ENCODE peak calls at places on chromosomes 1 and 21, in seven cellular contexts. I is AG04450, S is heart right ventricle, U is fibroblast of the aortic adventitia, P is cardiac muscle cell, A is foreskin fibroblast, O is prostate gland. V is an unnamed sample.

GRCh38 chr1:206568256-206568655 is 44.0 kb downstream of the EIF2D start:
- DNase-seq in O (no peak), U (no peak), P (no peak), A (no peak), S (no peak), I (no peak), V (no peak)

GRCh38 chr1:77668924-77669449 is 13.5 kb downstream of the ZZZ3 start:
- DNase-seq in U (no peak), I (no peak), A (no peak), O (no peak), P (no peak), S (no peak), V (no peak)

GRCh38 chr1:44283524-44284173 is 70.4 kb downstream of the DMAP1 start:
- DNase-seq in P (no peak), S (no peak), O (no peak), U (no peak), A (no peak), I (no peak), V (no peak)

GRCh38 chr1:25695066-25695990 is 78.7 kb downstream of the MAN1C1 start:
- DNase-seq in I (peak), P (peak), O (peak), U (peak), S (peak), A (peak), V (peak)

GRCh38 chr1:39086386-39087108 is 60.4 kb downstream of the NDUFS5 start:
- DNase-seq in I (no peak), A (peak), U (no peak), O (no peak), S (no peak), P (no peak), V (no peak)

GRCh38 chr1:160742428-160743127 is 3.5 kb downstream of the SLAMF7 start:
- DNase-seq in S (no peak), O (no peak), I (no peak), A (no peak), P (no peak), U (no peak), V (no peak)

GRCh38 chr1:217471403-217471802 is 159.5 kb downstream of the GPATCH2 start:
- DNase-seq in S (no peak), O (no peak), A (no peak), U (no peak), P (no peak), I (no peak), V (no peak)

GRCh38 chr1:3290915-3291314 is 163.6 kb upstream of the ARHGEF16 start:
- DNase-seq in U (no peak), P (no peak), I (no peak), S (no peak), A (no peak), O (no peak), V (no peak)

GRCh38 chr21:42836767-42837301 is 42.5 kb downstream of the WDR4 start:
- DNase-seq in U (no peak), P (no peak), A (no peak), I (no peak), O (no peak), S (no peak), V (no peak)

GRCh38 chr21:17742940-17743592 is 76.1 kb downstream of the C21orf91 start:
- DNase-seq in U (no peak), P (no peak), O (no peak), S (no peak), A (no peak), I (no peak), V (no peak)

GRCh38 chr21:34670220-34670961 is 1.6 kb downstream of the CLIC6 start:
- DNase-seq in I (no peak), U (no peak), S (no peak), P (peak), O (no peak), A (peak), V (no peak)

GRCh38 chr1:29251164-29252130 is 15.1 kb downstream of the PTPRU start:
- DNase-seq in U (no peak), A (no peak), S (no peak), O (no peak), I (no peak), P (no peak), V (no peak)

GRCh38 chr1:167460836-167461235 is 57.5 kb downstream of the CD247 start:
- DNase-seq in O (no peak), P (no peak), S (no peak), I (no peak), U (no peak), A (no peak), V (no peak)

GRCh38 chr1:244002721-244003120 is 48.4 kb upstream of the ZBTB18 start:
- DNase-seq in I (no peak), A (no peak), P (no peak), S (no peak), U (no peak), O (no peak), V (no peak)

GRCh38 chr21:25818156-25818950 is 83.6 kb downstream of the GABPA start:
- DNase-seq in I (no peak), U (no peak), S (no peak), O (no peak), A (no peak), P (no peak), V (no peak)

GRCh38 chr1:92310185-92310597 is 11.3 kb downstream of the RPAP2 start:
- DNase-seq in U (peak), O (no peak), P (peak), S (no peak), I (no peak), A (peak), V (peak)

GRCh38 chr1:163085904-163086268 is 16.7 kb downstream of the RGS4 start:
- DNase-seq in A (peak), U (peak), O (no peak), S (no peak), P (no peak), I (no peak), V (no peak)

GRCh38 chr21:32285476-32285875 is 6.6 kb upstream of the MIS18A start:
- DNase-seq in A (no peak), P (no peak), O (no peak), U (no peak), S (no peak), I (no peak), V (no peak)

GRCh38 chr1:57325117-57325516 is 98.7 kb downstream of the DAB1 start:
- DNase-seq in O (no peak), P (no peak), A (no peak), I (no peak), S (no peak), U (no peak), V (no peak)

GRCh38 chr1:52127181-52128175 is 14.4 kb upstream of the ZFYVE9 start:
- DNase-seq in P (peak), S (no peak), A (peak), O (peak), I (peak), U (peak), V (peak)

GRCh38 chr21:25500598-25500997 is 106.7 kb downstream of the MRPL39 start:
- DNase-seq in S (no peak), A (no peak), P (no peak), I (no peak), O (no peak), U (no peak), V (no peak)

GRCh38 chr1:154866995-154867795 is 2.9 kb downstream of the KCNN3 start:
- DNase-seq in O (no peak), S (no peak), I (peak), A (peak), P (peak), U (peak), V (peak)

GRCh38 chr1:112906155-112906698 is 49.8 kb downstream of the SLC16A1 start:
- DNase-seq in S (no peak), A (no peak), U (no peak), I (no peak), O (no peak), P (no peak), V (no peak)

GRCh38 chr21:45870421-45870820 is 111.1 kb upstream of the COL6A1 start:
- DNase-seq in I (no peak), U (no peak), P (no peak), O (no peak), A (no peak), S (no peak), V (no peak)

GRCh38 chr1:41486053-41486891 is 1.8 kb upstream of the EDN2 start:
- DNase-seq in S (no peak), P (no peak), U (no peak), A (no peak), I (no peak), O (no peak), V (peak)

GRCh38 chr1:204931768-204932572 is 61.3 kb downstream of the NFASC start:
- DNase-seq in U (no peak), S (no peak), O (no peak), I (no peak), A (no peak), P (no peak), V (no peak)

GRCh38 chr1:163650624-163651023 is 328.9 kb downstream of the NUF2 start:
- DNase-seq in U (no peak), O (no peak), I (no peak), A (no peak), P (no peak), S (no peak), V (no peak)

GRCh38 chr1:75855010-75855409 is 58.3 kb downstream of the MSH4 start:
- DNase-seq in I (no peak), P (no peak), O (no peak), A (peak), U (peak), S (no peak), V (peak)

GRCh38 chr1:42784946-42785693 is at the start of gene TMEM269:
- DNase-seq in A (peak), I (no peak), U (peak), P (no peak), S (peak), O (no peak), V (no peak)

GRCh38 chr1:179231923-179232322 is 2.4 kb upstream of the ABL2 start:
- DNase-seq in S (no peak), A (peak), I (no peak), O (no peak), P (no peak), U (peak), V (no peak)

GRCh38 chr1:30256911-30257310 is 466.5 kb downstream of the MATN1 start:
- DNase-seq in S (no peak), A (no peak), P (no peak), O (no peak), U (no peak), I (no peak), V (no peak)

GRCh38 chr1:30258876-30259275 is 464.5 kb downstream of the MATN1 start:
- DNase-seq in P (no peak), O (no peak), I (no peak), U (no peak), S (no peak), A (no peak), V (no peak)

GRCh38 chr1:30257322-30257721 is 466.1 kb downstream of the MATN1 start:
- DNase-seq in O (no peak), I (no peak), U (no peak), S (no peak), A (no peak), P (no peak), V (no peak)

GRCh38 chr1:30258471-30258870 is 464.9 kb downstream of the MATN1 start:
- DNase-seq in I (no peak), U (no peak), A (no peak), O (no peak), P (no peak), S (no peak), V (no peak)

GRCh38 chr1:30257742-30258380 is 465.5 kb downstream of the MATN1 start:
- DNase-seq in I (no peak), P (no peak), U (no peak), A (no peak), S (no peak), O (no peak), V (no peak)
- TF ChIP-seq CTCF in I (no peak), P (no peak), U (no peak), A (no peak), S (no peak), O (no peak), V (no peak)

GRCh38 chr1:20366766-20367602 is 76.3 kb downstream of the VWA5B1 start:
- DNase-seq in O (no peak), U (peak), P (peak), S (peak), I (no peak), A (peak), V (peak)
- H3K4me3 ChIP-seq in O (peak), U (peak), P (peak), S (peak), I (peak), A (no peak), V (no peak)

GRCh38 chr1:171641076-171641864 is 11.2 kb downstream of the MYOC start:
- DNase-seq in I (no peak), P (peak), O (no peak), A (no peak), S (no peak), U (no peak), V (no peak)
- TF ChIP-seq CTCF in I (no peak), P (no peak), O (no peak), A (no peak), S (no peak), U (no peak), V (no peak)

DNA sequence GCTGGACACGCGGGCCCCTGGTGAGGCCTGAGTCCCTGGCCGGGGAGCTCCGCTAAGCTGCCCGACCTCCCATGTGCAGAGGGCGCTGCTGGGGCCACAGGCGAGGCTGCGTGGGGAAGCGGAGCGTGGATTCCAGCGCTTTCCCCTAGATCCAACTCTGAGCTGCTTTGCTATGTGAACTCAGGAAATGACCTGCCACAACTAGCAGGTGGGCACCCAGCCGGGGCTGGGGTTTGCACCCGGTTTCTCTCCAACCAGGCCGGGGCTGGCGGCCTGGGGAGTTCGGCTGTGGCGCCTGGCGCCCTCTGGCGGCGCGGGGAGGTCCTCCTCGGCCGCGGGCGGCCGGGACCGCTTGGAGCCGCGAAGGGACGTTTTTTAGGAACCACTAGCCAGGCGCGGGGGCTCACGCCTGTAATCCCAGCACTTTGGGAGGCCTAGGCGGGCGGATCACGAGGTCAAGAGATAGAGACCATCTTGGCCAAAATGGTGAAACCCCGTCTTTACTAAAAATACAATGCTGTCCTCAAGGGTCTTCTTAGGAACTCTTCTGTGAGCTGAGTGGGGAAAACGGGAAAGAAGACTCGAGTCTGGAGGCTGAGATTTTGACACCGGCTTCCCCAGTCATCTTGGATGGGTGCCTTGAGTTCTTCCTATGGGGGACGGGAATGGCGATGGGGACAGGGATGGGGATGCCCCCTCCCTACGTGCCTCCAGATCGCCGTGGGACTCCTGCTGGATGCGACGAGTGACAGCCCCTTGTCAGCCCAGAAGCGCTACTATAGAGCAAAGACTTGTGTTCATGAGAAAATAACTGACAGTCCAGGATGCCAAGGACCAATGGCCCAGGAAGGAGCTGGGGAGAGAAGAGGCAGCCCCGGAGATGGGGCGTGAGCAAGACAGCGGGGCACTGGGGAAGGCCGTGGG is 12.6 kb downstream of the PYCR2 start:
- DNase-seq in A (peak), S (peak), P (peak), U (peak), I (no peak), O (peak), V (peak)
- H3K4me3 ChIP-seq in A (no peak), S (no peak), P (no peak), U (no peak), I (peak), O (no peak), V (no peak)

GRCh38 chr1:12060500-12060899 is 2.6 kb upstream of the TNFRSF8 start:
- DNase-seq in P (no peak), A (no peak), S (no peak), O (no peak), U (no peak), I (no peak), V (no peak)

GRCh38 chr1:12057940-12058687 is 5.0 kb upstream of the TNFRSF8 start:
- DNase-seq in A (no peak), I (no peak), U (no peak), P (no peak), O (no peak), S (no peak), V (no peak)

GRCh38 chr1:12059226-12059625 is 3.9 kb upstream of the TNFRSF8 start:
- DNase-seq in A (no peak), P (no peak), U (no peak), S (no peak), O (no peak), I (no peak), V (no peak)

GRCh38 chr1:12057382-12057781 is 5.7 kb upstream of the TNFRSF8 start:
- DNase-seq in U (no peak), P (no peak), O (no peak), A (no peak), I (no peak), S (no peak), V (no peak)

DNA sequence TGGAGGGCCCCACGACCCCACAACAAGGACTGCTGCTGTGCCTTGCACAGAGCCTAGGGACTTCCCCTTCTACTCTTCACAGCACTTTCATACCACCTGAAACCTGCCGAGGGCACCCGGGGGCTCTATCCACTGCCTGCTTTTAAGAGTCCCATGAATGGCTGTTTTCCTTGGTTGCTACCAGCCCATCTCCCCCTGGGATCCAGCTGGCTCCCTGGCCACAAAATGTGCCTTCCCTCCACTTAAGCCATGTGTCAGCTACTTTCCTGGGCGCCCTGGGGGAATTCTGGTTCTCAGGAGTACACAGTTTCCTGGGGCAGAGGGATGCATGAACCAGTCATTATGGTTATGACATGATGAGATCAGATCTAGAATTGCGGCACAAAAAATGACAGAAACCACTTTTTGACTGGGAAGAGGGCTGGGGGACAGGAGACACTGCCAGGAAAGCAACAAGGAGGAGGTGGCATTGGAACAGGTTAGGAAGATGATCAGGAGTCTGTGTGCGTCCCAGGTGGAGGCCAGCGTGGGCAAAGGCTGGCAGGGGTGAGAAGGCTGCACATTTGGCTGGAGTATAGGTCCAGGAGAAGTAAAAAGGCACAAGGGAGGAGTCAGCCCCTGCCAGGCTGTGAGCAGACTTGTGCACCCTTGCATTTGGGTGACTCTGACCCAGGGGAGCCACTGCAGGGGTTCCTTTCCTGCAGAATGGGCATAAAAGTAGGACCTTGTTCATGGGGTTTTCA is 3.2 kb upstream of the TNFRSF8 start:
- DNase-seq in S (no peak), A (no peak), I (no peak), O (no peak), U (no peak), P (no peak), V (no peak)
- TF ChIP-seq CTCF in S (no peak), A (no peak), I (no peak), O (no peak), U (no peak), P (no peak), V (no peak)

DNA sequence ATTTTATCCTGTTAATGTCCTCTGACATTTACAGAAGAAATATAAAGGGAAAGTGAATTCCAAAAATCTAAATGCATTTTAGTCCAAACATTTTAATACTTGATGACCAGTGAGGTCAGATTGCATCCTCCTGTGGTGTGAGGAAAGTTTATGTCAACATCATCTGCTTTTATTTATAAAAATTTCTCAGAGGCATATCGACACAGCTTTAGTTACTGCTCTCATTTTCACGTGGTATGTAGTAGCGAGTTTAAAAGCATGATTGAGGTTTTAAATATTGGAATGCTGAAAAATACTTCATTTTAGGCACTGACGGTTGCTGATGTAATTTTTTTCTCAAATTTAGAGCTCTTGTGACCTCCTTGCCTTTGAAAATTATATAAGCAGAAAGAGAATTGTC is 234.8 kb downstream of the HMCN1 start:
- DNase-seq in A (peak), P (no peak), I (peak), S (no peak), U (peak), O (no peak), V (no peak)
- H3K4me3 ChIP-seq in A (no peak), P (no peak), I (no peak), S (no peak), U (no peak), O (no peak), V (no peak)

GRCh38 chr1:118223426-118223825 is 38.4 kb upstream of the SPAG17 start:
- DNase-seq in P (peak), U (peak), I (no peak), O (no peak), A (peak), S (no peak), V (peak)
- TF ChIP-seq CTCF in P (peak), U (peak), I (peak), O (no peak), A (peak), S (peak), V (peak)

GRCh38 chr1:151802372-151802771 is 2.8 kb downstream of the LINGO4 start:
- DNase-seq in U (no peak), O (no peak), A (no peak), S (no peak), I (no peak), P (no peak), V (no peak)

GRCh38 chr1:151803164-151803563 is 2.1 kb downstream of the LINGO4 start:
- DNase-seq in S (no peak), O (no peak), A (no peak), P (no peak), I (no peak), U (no peak), V (no peak)

GRCh38 chr1:151805066-151805820 is at the start of gene LINGO4:
- DNase-seq in U (no peak), O (no peak), I (no peak), S (no peak), A (no peak), P (no peak), V (no peak)

GRCh38 chr1:151801846-151802245 is 3.4 kb downstream of the LINGO4 start:
- DNase-seq in I (no peak), P (no peak), U (no peak), S (no peak), O (no peak), A (no peak), V (no peak)

DNA sequence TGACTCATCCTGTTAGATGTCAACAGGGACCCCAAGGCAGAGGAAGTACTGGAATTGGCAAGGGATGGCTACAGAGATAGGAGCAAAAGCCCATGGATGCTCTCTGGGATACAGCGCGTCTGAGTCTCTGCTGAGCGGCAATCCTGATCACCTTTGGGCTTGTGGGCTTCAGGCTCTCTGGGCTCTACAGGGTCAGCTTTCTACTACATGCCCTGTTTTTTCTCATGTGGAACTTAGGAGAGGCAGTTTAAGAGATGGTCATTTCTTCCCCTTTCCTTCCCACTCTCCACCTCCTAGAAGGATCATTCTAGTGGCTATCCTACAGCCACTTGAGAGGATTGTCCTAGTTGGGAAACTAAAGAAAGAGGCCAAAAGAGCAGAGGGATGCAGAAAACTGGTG is 1.3 kb downstream of the LINGO4 start:
- DNase-seq in S (no peak), P (no peak), A (no peak), U (no peak), I (no peak), O (no peak), V (no peak)
- H3K4me3 ChIP-seq in S (no peak), P (no peak), A (no peak), U (no peak), I (no peak), O (no peak), V (no peak)